ENCODE peak calls at places on chromosomes 6 and 20, in ten cellular contexts. V is HTR-8/SVneo, Z is upper lobe of right lung, Y is DMS53, G is NCI-H1417, A is NAMALWA, F is BJ, B is dorsolateral prefrontal cortex, T is NCI-H345, J is lung. P is an unnamed sample.

GRCh38 chr20:22579711-22580697 is 4.4 kb downstream of the FOXA2 start:
- DNase-seq in J (no peak), Z (peak), G (no peak), A (no peak), F (no peak), V (no peak), B (no peak), T (no peak), Y (peak), P (no peak)

GRCh38 chr6:133380047-133380446 is 138.9 kb downstream of the EYA4 start:
- DNase-seq in V (no peak), Z (no peak), Y (no peak), F (no peak), G (no peak), J (no peak), T (no peak), B (no peak), A (no peak), P (no peak)

GRCh38 chr6:126337323-126337722 is 2.6 kb upstream of the CENPW start:
- DNase-seq in J (no peak), T (no peak), F (peak), V (no peak), Z (no peak), Y (no peak), A (no peak), G (no peak), B (no peak), P (no peak)

GRCh38 chr6:41477572-41477971 is 68.6 kb upstream of the FOXP4 start:
- DNase-seq in B (no peak), F (no peak), A (no peak), Z (no peak), V (no peak), G (no peak), J (no peak), T (no peak), Y (no peak), P (no peak)

GRCh38 chr20:8421981-8422380 is 289.9 kb downstream of the PLCB1 start:
- DNase-seq in B (no peak), V (no peak), T (no peak), Z (no peak), A (no peak), Y (no peak), G (no peak), J (no peak), F (peak), P (no peak)

GRCh38 chr6:159978291-159979135 is 9.6 kb downstream of the IGF2R start:
- DNase-seq in G (peak), B (no peak), J (no peak), F (no peak), Z (no peak), Y (peak), V (no peak), T (peak), A (peak), P (peak)

GRCh38 chr6:136510782-136511181 is 39.4 kb downstream of the MAP7 start:
- DNase-seq in A (no peak), V (no peak), J (no peak), B (no peak), Z (no peak), Y (no peak), F (no peak), G (no peak), T (no peak), P (no peak)

GRCh38 chr6:24796616-24797290 is 2.0 kb downstream of the ARMH2 start:
- DNase-seq in T (no peak), F (no peak), J (no peak), Y (no peak), Z (no peak), V (no peak), G (no peak), A (no peak), B (no peak), P (no peak)

GRCh38 chr20:61861858-61862257 is 203.8 kb downstream of the TAF4 start:
- DNase-seq in F (no peak), Z (no peak), G (no peak), T (no peak), B (no peak), J (no peak), V (no peak), Y (no peak), A (no peak), P (no peak)

GRCh38 chr20:32150291-32150848 is 40.9 kb downstream of the TM9SF4 start:
- DNase-seq in Z (no peak), G (no peak), J (no peak), Y (no peak), T (no peak), V (no peak), F (no peak), B (no peak), A (no peak), P (no peak)

GRCh38 chr6:37168809-37169457 is 1.0 kb upstream of the PIM1 start:
- DNase-seq in B (peak), F (no peak), V (peak), G (peak), Z (no peak), A (peak), J (no peak), Y (peak), T (peak), P (peak)